ENCODE peak calls at places on chromosomes 5 and 9, in five cellular contexts. One of them, this sample, is unnamed.

GRCh38 chr5:44935262-44935661 is 126.5 kb downstream of the MRPS30 start:
- DNase-seq in endodermal cell: peak
- DNase-seq in skeletal muscle cell: no peak
- DNase-seq in thyroid gland: no peak
- DNase-seq in heart right ventricle: no peak
- DNase-seq in this sample: peak

GRCh38 chr9:113164536-113165300 is 13.9 kb downstream of the SLC31A2 start:
- DNase-seq in endodermal cell: no peak
- DNase-seq in skeletal muscle cell: no peak
- DNase-seq in thyroid gland: peak
- DNase-seq in heart right ventricle: peak
- DNase-seq in this sample: no peak

GRCh38 chr5:57175586-57175985 is 1.7 kb downstream of the GPBP1 start:
- DNase-seq in endodermal cell: no peak
- DNase-seq in skeletal muscle cell: no peak
- DNase-seq in thyroid gland: peak
- DNase-seq in heart right ventricle: no peak
- DNase-seq in this sample: peak

GRCh38 chr9:19127881-19128719 is 808 bp upstream of the PLIN2 start:
- DNase-seq in endodermal cell: peak
- DNase-seq in skeletal muscle cell: no peak
- DNase-seq in thyroid gland: peak
- DNase-seq in heart right ventricle: peak
- DNase-seq in this sample: peak

GRCh38 chr9:26802921-26803320 is 89.7 kb downstream of the CAAP1 start:
- DNase-seq in endodermal cell: no peak
- DNase-seq in skeletal muscle cell: no peak
- DNase-seq in thyroid gland: no peak
- DNase-seq in heart right ventricle: no peak
- DNase-seq in this sample: no peak

GRCh38 chr5:53476531-53477480 is 3.6 kb upstream of the FST start:
- DNase-seq in endodermal cell: no peak
- DNase-seq in skeletal muscle cell: no peak
- DNase-seq in thyroid gland: no peak
- DNase-seq in heart right ventricle: no peak
- DNase-seq in this sample: no peak

GRCh38 chr5:87541668-87542067 is 128.9 kb upstream of the CCNH start:
- DNase-seq in endodermal cell: no peak
- DNase-seq in skeletal muscle cell: no peak
- DNase-seq in thyroid gland: no peak
- DNase-seq in heart right ventricle: no peak
- DNase-seq in this sample: no peak

GRCh38 chr9:115883467-115884329 is 269.9 kb upstream of the PAPPA start:
- DNase-seq in endodermal cell: peak
- DNase-seq in skeletal muscle cell: no peak
- DNase-seq in thyroid gland: peak
- DNase-seq in heart right ventricle: no peak
- DNase-seq in this sample: peak

GRCh38 chr5:82334085-82334680 is 56.0 kb upstream of the RPS23 start:
- DNase-seq in endodermal cell: no peak
- DNase-seq in skeletal muscle cell: no peak
- DNase-seq in thyroid gland: no peak
- DNase-seq in heart right ventricle: no peak
- DNase-seq in this sample: no peak

GRCh38 chr5:180806351-180807011 is 3.9 kb upstream of the MGAT1 start:
- DNase-seq in endodermal cell: peak
- DNase-seq in skeletal muscle cell: no peak
- DNase-seq in thyroid gland: no peak
- DNase-seq in heart right ventricle: no peak
- DNase-seq in this sample: no peak

GRCh38 chr5:43037929-43038510 is 2.1 kb downstream of the ANXA2R start:
- DNase-seq in endodermal cell: peak
- DNase-seq in skeletal muscle cell: no peak
- DNase-seq in thyroid gland: no peak
- DNase-seq in heart right ventricle: no peak
- DNase-seq in this sample: no peak

GRCh38 chr9:110635589-110635988 is 33.0 kb upstream of the MUSK start:
- DNase-seq in endodermal cell: no peak
- DNase-seq in skeletal muscle cell: no peak
- DNase-seq in thyroid gland: no peak
- DNase-seq in heart right ventricle: no peak
- DNase-seq in this sample: no peak

GRCh38 chr9:98311541-98311940 is 56.1 kb upstream of the TBC1D2 start:
- DNase-seq in endodermal cell: no peak
- DNase-seq in skeletal muscle cell: no peak
- DNase-seq in thyroid gland: no peak
- DNase-seq in heart right ventricle: no peak
- DNase-seq in this sample: no peak
- H3K4me3 ChIP-seq in endodermal cell: no peak
- H3K4me3 ChIP-seq in skeletal muscle cell: no peak
- H3K4me3 ChIP-seq in thyroid gland: no peak
- H3K4me3 ChIP-seq in heart right ventricle: no peak
- H3K4me3 ChIP-seq in this sample: no peak

DNA sequence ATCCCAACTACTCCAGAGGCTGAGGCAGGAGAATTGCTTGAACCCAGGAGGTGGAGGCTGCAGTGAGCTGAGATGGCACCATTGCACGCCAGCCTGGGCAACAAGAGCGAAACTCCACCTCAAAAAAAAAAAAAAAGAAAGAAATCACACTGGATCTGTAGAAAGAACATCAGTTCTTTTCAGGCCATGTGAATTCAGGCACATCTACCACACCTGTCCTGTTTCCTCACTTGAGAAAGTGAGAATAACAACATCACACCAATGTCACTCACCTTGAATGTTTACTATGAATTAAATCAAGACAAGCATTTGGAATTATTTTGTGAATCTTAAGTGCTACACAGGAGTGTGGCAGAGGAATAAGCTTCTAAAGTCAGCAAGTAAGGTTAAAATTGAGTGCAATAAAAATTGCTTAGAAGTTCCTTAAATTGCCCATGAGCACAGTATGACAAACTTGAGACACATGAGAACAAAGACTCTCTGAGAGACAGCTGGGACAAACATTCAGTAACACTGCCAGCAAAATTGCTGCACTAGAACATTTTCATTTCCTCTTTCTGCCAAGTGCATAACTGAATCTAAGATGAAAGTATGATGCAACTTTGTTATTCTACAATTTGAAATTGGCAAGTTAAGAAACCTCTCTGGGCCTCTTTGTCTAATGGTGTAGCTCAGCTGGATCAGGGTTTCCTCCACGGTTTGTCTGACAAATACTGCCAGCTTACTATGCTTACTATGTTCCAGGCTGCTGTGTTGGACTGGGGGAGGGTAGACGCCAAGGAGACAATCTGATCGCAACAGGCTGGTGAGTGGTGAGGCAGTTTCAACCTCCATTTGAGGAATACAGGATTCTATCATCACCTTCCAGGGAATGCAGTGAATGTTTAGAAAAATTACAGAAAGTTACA is 1.9 kb upstream of the RIC1 start:
- DNase-seq in endodermal cell: no peak
- DNase-seq in skeletal muscle cell: peak
- DNase-seq in thyroid gland: peak
- DNase-seq in heart right ventricle: peak
- DNase-seq in this sample: no peak
- H3K4me3 ChIP-seq in endodermal cell: peak
- H3K4me3 ChIP-seq in skeletal muscle cell: peak
- H3K4me3 ChIP-seq in thyroid gland: no peak
- H3K4me3 ChIP-seq in heart right ventricle: peak
- H3K4me3 ChIP-seq in this sample: no peak

GRCh38 chr9:121217609-121218292 is 16.1 kb upstream of the RAB14 start:
- DNase-seq in endodermal cell: no peak
- DNase-seq in skeletal muscle cell: peak
- DNase-seq in thyroid gland: no peak
- DNase-seq in heart right ventricle: no peak
- DNase-seq in this sample: no peak
- H3K4me3 ChIP-seq in endodermal cell: no peak
- H3K4me3 ChIP-seq in skeletal muscle cell: no peak
- H3K4me3 ChIP-seq in thyroid gland: no peak
- H3K4me3 ChIP-seq in heart right ventricle: no peak
- H3K4me3 ChIP-seq in this sample: no peak

GRCh38 chr5:177396807-177397206 is 3.7 kb downstream of the PFN3 start:
- DNase-seq in endodermal cell: no peak
- DNase-seq in skeletal muscle cell: no peak
- DNase-seq in thyroid gland: no peak
- DNase-seq in heart right ventricle: no peak
- DNase-seq in this sample: no peak

GRCh38 chr5:177397875-177398390 is 2.5 kb downstream of the PFN3 start:
- DNase-seq in endodermal cell: no peak
- DNase-seq in skeletal muscle cell: no peak
- DNase-seq in thyroid gland: no peak
- DNase-seq in heart right ventricle: no peak
- DNase-seq in this sample: no peak

GRCh38 chr5:177403194-177403825 is 2.8 kb upstream of the PFN3 start:
- DNase-seq in endodermal cell: peak
- DNase-seq in skeletal muscle cell: no peak
- DNase-seq in thyroid gland: no peak
- DNase-seq in heart right ventricle: no peak
- DNase-seq in this sample: peak

GRCh38 chr5:177402271-177403043 is 2.0 kb upstream of the PFN3 start:
- DNase-seq in endodermal cell: peak
- DNase-seq in skeletal muscle cell: no peak
- DNase-seq in thyroid gland: peak
- DNase-seq in heart right ventricle: peak
- DNase-seq in this sample: peak

GRCh38 chr5:177399903-177400868 is at the start of gene PFN3:
- DNase-seq in endodermal cell: no peak
- DNase-seq in skeletal muscle cell: no peak
- DNase-seq in thyroid gland: no peak
- DNase-seq in heart right ventricle: no peak
- DNase-seq in this sample: peak
- H3K4me3 ChIP-seq in endodermal cell: no peak
- H3K4me3 ChIP-seq in skeletal muscle cell: no peak
- H3K4me3 ChIP-seq in thyroid gland: no peak
- H3K4me3 ChIP-seq in heart right ventricle: no peak
- H3K4me3 ChIP-seq in this sample: no peak

DNA sequence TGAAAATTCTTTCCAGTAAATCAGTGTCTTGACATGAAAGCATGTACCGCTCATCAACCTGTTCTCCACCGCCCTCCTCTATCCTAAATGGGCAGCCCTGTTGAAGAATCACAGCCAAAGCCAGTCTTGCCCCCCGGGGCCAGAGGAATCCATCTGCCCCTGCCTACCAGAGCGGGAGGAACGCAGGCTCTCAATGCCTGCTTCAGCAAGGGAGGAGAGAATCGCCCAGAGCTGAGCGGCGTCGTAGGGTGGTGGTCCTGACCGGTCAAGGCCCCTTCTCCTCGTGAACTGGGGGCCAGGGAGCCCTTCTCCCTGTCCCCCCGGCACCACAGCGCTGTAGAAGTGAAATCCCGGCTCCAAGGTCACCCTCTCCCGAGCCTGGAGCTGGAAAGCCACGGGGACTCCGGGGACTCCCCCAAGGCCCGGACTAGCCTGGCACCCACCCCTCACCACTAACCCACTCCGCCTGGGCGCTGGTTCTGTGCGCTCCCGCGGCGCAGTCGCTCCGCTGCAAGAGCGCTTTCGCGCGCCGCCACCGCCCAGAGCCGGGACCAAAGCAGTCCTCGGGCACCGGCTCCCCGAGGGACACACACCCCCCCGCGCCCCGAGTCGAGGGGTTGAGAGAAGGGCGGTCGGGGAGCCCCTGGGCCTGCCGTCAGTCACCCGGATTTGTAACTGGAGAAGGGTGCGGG is 718 bp upstream of the TMEM215 start:
- DNase-seq in endodermal cell: peak
- DNase-seq in skeletal muscle cell: no peak
- DNase-seq in thyroid gland: no peak
- DNase-seq in heart right ventricle: no peak
- DNase-seq in this sample: peak
- H3K4me3 ChIP-seq in endodermal cell: peak
- H3K4me3 ChIP-seq in skeletal muscle cell: no peak
- H3K4me3 ChIP-seq in thyroid gland: no peak
- H3K4me3 ChIP-seq in heart right ventricle: peak
- H3K4me3 ChIP-seq in this sample: peak

DNA sequence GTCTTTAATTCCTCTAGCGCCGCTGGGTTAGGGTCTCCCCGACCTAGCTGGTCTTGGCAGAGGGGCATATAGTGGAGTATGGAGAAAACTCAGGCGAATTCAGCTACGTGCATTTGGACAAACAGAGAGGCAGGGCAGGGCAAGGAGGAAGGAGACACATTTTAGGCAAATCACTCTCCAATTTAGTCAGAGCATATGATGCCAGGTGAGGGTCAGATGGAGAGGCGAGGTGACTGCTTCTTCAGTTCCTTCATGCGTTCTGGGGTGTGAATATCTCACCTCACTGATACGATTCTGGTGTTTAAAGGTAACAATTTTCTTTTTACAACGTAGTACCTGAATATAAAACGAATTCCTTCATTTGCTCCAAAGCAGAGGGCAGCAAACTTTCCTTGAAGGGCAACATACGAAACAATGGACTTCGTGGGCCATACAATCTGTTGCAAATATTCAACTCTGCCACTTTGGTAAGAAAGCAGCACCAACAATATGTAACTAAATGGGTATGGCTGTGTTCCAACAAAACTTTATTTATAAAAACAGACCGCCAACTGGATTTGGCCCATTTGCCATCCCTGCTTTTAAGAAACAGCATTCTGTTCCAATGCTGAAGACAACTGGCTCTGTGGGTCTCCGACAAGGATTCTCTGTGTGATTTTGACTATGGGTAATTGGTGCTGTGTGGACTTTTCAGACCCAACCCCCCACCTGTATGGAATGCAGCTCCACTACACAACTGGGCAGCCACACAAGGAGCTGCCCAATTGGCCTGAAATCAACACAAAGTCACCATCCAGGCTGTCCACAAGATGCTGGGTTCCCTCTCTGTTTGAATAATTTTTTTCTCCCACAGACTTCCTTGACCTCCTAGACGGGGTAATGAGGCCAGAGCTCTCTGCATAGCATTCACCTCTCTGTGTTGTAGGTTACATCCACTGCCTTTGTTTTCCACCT is 53.8 kb downstream of the RAPGEF1 start:
- DNase-seq in endodermal cell: no peak
- DNase-seq in skeletal muscle cell: no peak
- DNase-seq in thyroid gland: peak
- DNase-seq in heart right ventricle: no peak
- DNase-seq in this sample: no peak
- H3K4me3 ChIP-seq in endodermal cell: no peak
- H3K4me3 ChIP-seq in skeletal muscle cell: no peak
- H3K4me3 ChIP-seq in thyroid gland: no peak
- H3K4me3 ChIP-seq in heart right ventricle: no peak
- H3K4me3 ChIP-seq in this sample: no peak

This sample was measured in H7.